ENCODE peak calls at places on chromosomes 4 and X, in seven cellular contexts. One of them, this sample, is unnamed. For H3K9me3, the result is how much of the 10 kb centered on the place peaks cover.

GRCh38 chr4:1342003-1342402 is 5.0 kb upstream of the UVSSA start:
- DNase-seq in MM.1S: peak
- DNase-seq in upper lobe of right lung: no peak
- DNase-seq in testis: no peak
- DNase-seq in sigmoid colon: no peak
- DNase-seq in lower lobe of right lung: no peak
- DNase-seq in prostate gland: no peak
- DNase-seq in this sample: no peak

GRCh38 chrX:114959729-114960128 is 57.7 kb downstream of the IL13RA2 start:
- DNase-seq in prostate gland: no peak
- DNase-seq in testis: no peak
- DNase-seq in MM.1S: peak
- DNase-seq in upper lobe of right lung: no peak
- DNase-seq in lower lobe of right lung: no peak
- DNase-seq in sigmoid colon: no peak
- DNase-seq in this sample: peak

GRCh38 chrX:9269134-9269533 is 195.7 kb upstream of the TBL1X start:
- DNase-seq in testis: no peak
- DNase-seq in MM.1S: no peak
- DNase-seq in lower lobe of right lung: no peak
- DNase-seq in upper lobe of right lung: no peak
- DNase-seq in sigmoid colon: no peak
- DNase-seq in prostate gland: no peak
- DNase-seq in this sample: no peak

GRCh38 chr4:92522371-92522770 is 218.6 kb downstream of the GRID2 start:
- DNase-seq in sigmoid colon: no peak
- DNase-seq in testis: no peak
- DNase-seq in prostate gland: no peak
- DNase-seq in MM.1S: no peak
- DNase-seq in upper lobe of right lung: no peak
- DNase-seq in lower lobe of right lung: no peak
- DNase-seq in this sample: no peak

GRCh38 chr4:165874072-165874798 is 1.2 kb downstream of the TLL1 start:
- DNase-seq in prostate gland: peak
- DNase-seq in MM.1S: no peak
- DNase-seq in upper lobe of right lung: no peak
- DNase-seq in testis: peak
- DNase-seq in sigmoid colon: no peak
- DNase-seq in lower lobe of right lung: no peak
- DNase-seq in this sample: peak

GRCh38 chrX:108312938-108313337 is 125.3 kb downstream of the COL4A6 start:
- DNase-seq in MM.1S: no peak
- DNase-seq in sigmoid colon: no peak
- DNase-seq in prostate gland: peak
- DNase-seq in upper lobe of right lung: no peak
- DNase-seq in testis: peak
- DNase-seq in lower lobe of right lung: peak
- DNase-seq in this sample: peak

GRCh38 chrX:104270916-104271512 is 16.3 kb upstream of the ESX1 start:
- DNase-seq in MM.1S: no peak
- DNase-seq in sigmoid colon: no peak
- DNase-seq in lower lobe of right lung: no peak
- DNase-seq in testis: peak
- DNase-seq in upper lobe of right lung: no peak
- DNase-seq in prostate gland: peak
- DNase-seq in this sample: peak

GRCh38 chrX:120450163-120450562 is 18.9 kb downstream of the LAMP2 start:
- DNase-seq in sigmoid colon: no peak
- DNase-seq in upper lobe of right lung: no peak
- DNase-seq in lower lobe of right lung: no peak
- DNase-seq in MM.1S: no peak
- DNase-seq in prostate gland: no peak
- DNase-seq in testis: no peak
- DNase-seq in this sample: no peak

GRCh38 chr4:113673450-113673849 is 88.1 kb downstream of the CAMK2D start:
- DNase-seq in lower lobe of right lung: no peak
- DNase-seq in upper lobe of right lung: no peak
- DNase-seq in MM.1S: peak
- DNase-seq in sigmoid colon: no peak
- DNase-seq in testis: no peak
- DNase-seq in prostate gland: no peak
- DNase-seq in this sample: no peak

GRCh38 chr4:52142816-52143215 is 91.7 kb downstream of the SPATA18 start:
- DNase-seq in sigmoid colon: no peak
- DNase-seq in upper lobe of right lung: no peak
- DNase-seq in prostate gland: no peak
- DNase-seq in testis: no peak
- DNase-seq in MM.1S: no peak
- DNase-seq in lower lobe of right lung: no peak
- DNase-seq in this sample: no peak

GRCh38 chrX:4655743-4656142 is 942.3 kb upstream of the PRKX start:
- DNase-seq in MM.1S: no peak
- DNase-seq in testis: no peak
- DNase-seq in sigmoid colon: no peak
- DNase-seq in upper lobe of right lung: no peak
- DNase-seq in lower lobe of right lung: no peak
- DNase-seq in prostate gland: no peak
- DNase-seq in this sample: peak

GRCh38 chr4:163489929-163490328 is 4.6 kb upstream of the TMA16 start:
- DNase-seq in prostate gland: no peak
- DNase-seq in upper lobe of right lung: no peak
- DNase-seq in testis: no peak
- DNase-seq in sigmoid colon: no peak
- DNase-seq in lower lobe of right lung: no peak
- DNase-seq in MM.1S: no peak
- DNase-seq in this sample: no peak

GRCh38 chrX:102546818-102547493 is 30.4 kb upstream of the TMSB15A start:
- DNase-seq in MM.1S: no peak
- DNase-seq in testis: peak
- DNase-seq in upper lobe of right lung: no peak
- DNase-seq in prostate gland: no peak
- DNase-seq in lower lobe of right lung: no peak
- DNase-seq in sigmoid colon: no peak
- DNase-seq in this sample: no peak

GRCh38 chr4:159278399-159278798 is 175.5 kb downstream of the RAPGEF2 start:
- DNase-seq in sigmoid colon: no peak
- DNase-seq in upper lobe of right lung: no peak
- DNase-seq in MM.1S: no peak
- DNase-seq in prostate gland: no peak
- DNase-seq in testis: no peak
- DNase-seq in lower lobe of right lung: no peak
- DNase-seq in this sample: no peak

GRCh38 chrX:13101439-13102139 is 57.2 kb upstream of the FAM9C start:
- DNase-seq in testis: peak
- DNase-seq in MM.1S: no peak
- DNase-seq in lower lobe of right lung: peak
- DNase-seq in sigmoid colon: peak
- DNase-seq in upper lobe of right lung: peak
- DNase-seq in prostate gland: peak
- DNase-seq in this sample: peak

GRCh38 chr4:181592221-181592745 is 650.9 kb upstream of the TENM3 start:
- DNase-seq in lower lobe of right lung: no peak
- DNase-seq in prostate gland: no peak
- DNase-seq in testis: no peak
- DNase-seq in sigmoid colon: no peak
- DNase-seq in MM.1S: peak
- DNase-seq in upper lobe of right lung: no peak
- DNase-seq in this sample: no peak

GRCh38 chrX:147962476-147962875 is 18.7 kb upstream of the FMR1NB start:
- DNase-seq in upper lobe of right lung: no peak
- DNase-seq in MM.1S: no peak
- DNase-seq in prostate gland: no peak
- DNase-seq in sigmoid colon: no peak
- DNase-seq in lower lobe of right lung: no peak
- DNase-seq in testis: no peak
- DNase-seq in this sample: no peak

GRCh38 chrX:45165726-45166125 is 35.0 kb downstream of the DIPK2B start:
- DNase-seq in upper lobe of right lung: no peak
- DNase-seq in lower lobe of right lung: no peak
- DNase-seq in testis: no peak
- DNase-seq in MM.1S: no peak
- DNase-seq in sigmoid colon: no peak
- DNase-seq in prostate gland: no peak
- DNase-seq in this sample: no peak

GRCh38 chrX:150899191-150899757 is 806 bp upstream of the CD99L2 start:
- DNase-seq in prostate gland: peak
- DNase-seq in sigmoid colon: peak
- DNase-seq in upper lobe of right lung: peak
- DNase-seq in lower lobe of right lung: peak
- DNase-seq in testis: peak
- DNase-seq in MM.1S: peak
- DNase-seq in this sample: no peak

DNA sequence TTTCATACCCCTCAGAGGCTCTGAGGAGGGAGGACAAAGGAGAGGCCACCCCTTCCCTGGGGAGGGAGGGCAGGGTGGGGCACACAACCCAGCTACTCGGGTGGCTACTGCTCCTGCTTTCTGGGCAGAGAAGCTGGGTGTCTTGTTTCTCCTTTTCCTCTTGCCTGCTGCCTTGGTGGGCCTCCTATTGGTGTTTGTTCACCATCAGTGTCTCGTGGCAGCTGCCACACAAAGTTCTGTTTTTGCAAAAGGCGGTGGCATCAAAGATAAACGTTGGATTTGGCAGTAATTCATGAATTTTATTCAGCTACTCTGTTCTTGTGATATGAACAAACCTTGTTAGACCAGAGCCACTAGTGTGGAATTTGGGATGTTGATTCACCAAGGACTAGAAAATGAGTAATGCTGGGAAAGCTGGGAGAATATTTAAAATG is 153.0 kb upstream of the SCML1 start:
- DNase-seq in lower lobe of right lung: no peak
- DNase-seq in MM.1S: no peak
- DNase-seq in sigmoid colon: no peak
- DNase-seq in prostate gland: no peak
- DNase-seq in testis: no peak
- DNase-seq in upper lobe of right lung: no peak
- DNase-seq in this sample: peak
- H3K27ac ChIP-seq in lower lobe of right lung: no peak
- H3K27ac ChIP-seq in MM.1S: no peak
- H3K27ac ChIP-seq in sigmoid colon: no peak
- H3K27ac ChIP-seq in prostate gland: no peak
- H3K27ac ChIP-seq in testis: no peak
- H3K27ac ChIP-seq in upper lobe of right lung: no peak
- H3K27ac ChIP-seq in this sample: peak

GRCh38 chr4:29005838-29006237 is 1714.3 kb upstream of the PCDH7 start:
- DNase-seq in sigmoid colon: no peak
- DNase-seq in testis: no peak
- DNase-seq in MM.1S: no peak
- DNase-seq in upper lobe of right lung: no peak
- DNase-seq in lower lobe of right lung: no peak
- DNase-seq in prostate gland: no peak
- DNase-seq in this sample: no peak
- H3K9me3 ChIP-seq in sigmoid colon: under half
- H3K9me3 ChIP-seq in testis: under half
- H3K9me3 ChIP-seq in MM.1S: under half
- H3K9me3 ChIP-seq in upper lobe of right lung: under half
- H3K9me3 ChIP-seq in lower lobe of right lung: under half
- H3K9me3 ChIP-seq in prostate gland: under half
- H3K9me3 ChIP-seq in this sample: under half

GRCh38 chr4:186131935-186132334 is 27.4 kb downstream of the FAM149A start:
- DNase-seq in lower lobe of right lung: no peak
- DNase-seq in prostate gland: no peak
- DNase-seq in testis: no peak
- DNase-seq in sigmoid colon: no peak
- DNase-seq in upper lobe of right lung: no peak
- DNase-seq in MM.1S: no peak
- DNase-seq in this sample: no peak

GRCh38 chr4:186134254-186134653 is 29.8 kb downstream of the FAM149A start:
- DNase-seq in testis: no peak
- DNase-seq in upper lobe of right lung: no peak
- DNase-seq in MM.1S: peak
- DNase-seq in lower lobe of right lung: no peak
- DNase-seq in prostate gland: no peak
- DNase-seq in sigmoid colon: no peak
- DNase-seq in this sample: no peak

GRCh38 chr4:186137193-186137792 is 32.8 kb downstream of the FAM149A start:
- DNase-seq in MM.1S: peak
- DNase-seq in testis: no peak
- DNase-seq in sigmoid colon: no peak
- DNase-seq in prostate gland: no peak
- DNase-seq in lower lobe of right lung: no peak
- DNase-seq in upper lobe of right lung: no peak
- DNase-seq in this sample: no peak

GRCh38 chr4:186128842-186129241 is 24.3 kb downstream of the FAM149A start:
- DNase-seq in MM.1S: no peak
- DNase-seq in prostate gland: no peak
- DNase-seq in sigmoid colon: no peak
- DNase-seq in lower lobe of right lung: no peak
- DNase-seq in upper lobe of right lung: no peak
- DNase-seq in testis: no peak
- DNase-seq in this sample: no peak

DNA sequence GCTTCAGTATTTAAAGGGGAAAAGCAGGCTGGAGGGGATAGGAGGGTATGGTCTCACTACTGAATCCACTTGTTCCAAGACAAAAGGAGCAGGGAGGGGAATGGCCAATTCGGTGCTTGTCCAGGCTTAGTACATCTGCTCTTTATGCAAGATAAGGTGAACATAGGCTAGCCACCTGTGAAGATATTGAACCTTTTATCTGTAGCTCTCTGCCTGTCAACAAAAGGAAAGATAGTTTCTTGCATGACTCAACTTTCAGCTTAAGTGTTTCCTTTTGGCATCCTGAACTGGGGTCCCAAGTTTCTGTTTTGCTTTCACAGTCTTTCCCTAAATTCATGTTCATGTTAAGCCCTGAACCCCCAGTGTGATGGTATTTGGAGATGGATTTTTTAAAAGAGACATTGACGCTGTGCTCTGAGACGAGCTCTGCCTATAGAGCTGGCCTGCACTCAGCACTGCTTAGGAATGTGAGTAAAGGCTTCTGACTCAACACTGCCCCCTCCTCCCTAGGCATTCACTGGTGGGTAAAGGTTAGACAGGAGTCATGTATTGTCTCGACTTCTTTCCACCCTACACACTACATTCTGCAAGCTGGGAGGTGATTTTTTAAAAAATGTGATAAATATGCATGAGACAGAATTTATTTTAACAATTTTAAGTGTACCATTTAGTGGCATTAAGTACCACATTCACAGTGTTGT is 28.2 kb downstream of the FAM149A start:
- DNase-seq in prostate gland: no peak
- DNase-seq in upper lobe of right lung: no peak
- DNase-seq in lower lobe of right lung: no peak
- DNase-seq in sigmoid colon: no peak
- DNase-seq in MM.1S: peak
- DNase-seq in testis: no peak
- DNase-seq in this sample: peak
- TF ChIP-seq CTCF in prostate gland: no peak
- TF ChIP-seq CTCF in upper lobe of right lung: no peak
- TF ChIP-seq CTCF in lower lobe of right lung: peak
- TF ChIP-seq CTCF in sigmoid colon: no peak
- TF ChIP-seq CTCF in MM.1S: peak
- TF ChIP-seq CTCF in testis: no peak
- TF ChIP-seq CTCF in this sample: no peak

DNA sequence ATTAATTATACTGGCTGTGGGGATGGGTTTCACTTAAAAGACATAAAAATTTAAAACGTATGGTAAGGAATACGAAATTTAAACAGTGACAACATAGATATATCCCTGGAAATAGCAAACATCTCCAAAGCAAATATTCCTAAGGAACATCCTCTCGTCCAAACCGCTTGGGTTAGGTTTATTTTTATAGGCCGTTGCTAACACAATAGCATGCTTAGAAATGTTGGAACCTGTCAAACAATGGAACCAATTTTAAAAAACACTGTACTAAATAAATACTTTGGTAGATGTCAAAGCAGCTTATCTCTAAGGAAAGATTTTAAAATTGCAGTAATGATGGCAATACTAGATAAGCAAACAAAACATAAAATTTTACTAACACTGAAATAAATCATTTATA is 45.4 kb downstream of the SEC24D start:
- DNase-seq in prostate gland: no peak
- DNase-seq in lower lobe of right lung: no peak
- DNase-seq in upper lobe of right lung: no peak
- DNase-seq in testis: no peak
- DNase-seq in sigmoid colon: no peak
- DNase-seq in MM.1S: no peak
- DNase-seq in this sample: no peak
- H3K27ac ChIP-seq in prostate gland: no peak
- H3K27ac ChIP-seq in lower lobe of right lung: no peak
- H3K27ac ChIP-seq in upper lobe of right lung: no peak
- H3K27ac ChIP-seq in testis: no peak
- H3K27ac ChIP-seq in sigmoid colon: peak
- H3K27ac ChIP-seq in MM.1S: no peak
- H3K27ac ChIP-seq in this sample: no peak

This sample was measured in PC-9.